ENCODE peak calls at places on chromosome 13, in six cellular contexts. X is fibroblast of the aortic adventitia, N is GM23338, Z is heart right ventricle, J is omental fat pad, V is endothelial cell. P is an unnamed sample.

GRCh38 chr13:23753523-23753922 is 135.7 kb downstream of the MIPEP start:
- DNase-seq in Z (no peak), V (no peak), X (peak; percentile 47), J (no peak), N (peak; percentile 31), P (no peak)

GRCh38 chr13:93948523-93948922 is 531.0 kb downstream of the DCT start:
- DNase-seq in J (no peak), N (no peak), X (no peak), Z (no peak), V (no peak), P (no peak)

GRCh38 chr13:66967825-66968597 is 262.1 kb downstream of the PCDH9 start:
- DNase-seq in N (no peak), J (no peak), Z (no peak), X (peak; percentile 2), V (no peak), P (no peak)

GRCh38 chr13:113774177-113775107 is 15.4 kb downstream of the TMEM255B start:
- DNase-seq in N (no peak), X (peak; percentile 48), Z (no peak), J (peak; percentile 17), V (no peak), P (no peak)

GRCh38 chr13:30744056-30744684 is 8.8 kb downstream of the ALOX5AP start:
- DNase-seq in X (no peak), N (no peak), J (no peak), V (no peak), Z (no peak), P (no peak)

GRCh38 chr13:62910541-62910940 is 1494.9 kb upstream of the PCDH20 start:
- DNase-seq in J (no peak), X (no peak), N (no peak), V (no peak), Z (no peak), P (no peak)

GRCh38 chr13:111043575-111043982 is 71.5 kb upstream of the ARHGEF7 start:
- DNase-seq in Z (peak; percentile 73), V (no peak), X (no peak), J (no peak), N (no peak), P (no peak)

GRCh38 chr13:60312851-60313505 is 84.0 kb upstream of the TDRD3 start:
- DNase-seq in J (no peak), X (no peak), Z (no peak), V (no peak), N (no peak), P (no peak)

GRCh38 chr13:42549555-42549941 is 24.4 kb upstream of the TNFSF11 start:
- DNase-seq in N (no peak), V (no peak), Z (no peak), X (no peak), J (no peak), P (no peak)

GRCh38 chr13:30463820-30464495 is 1.8 kb downstream of the HMGB1 start:
- DNase-seq in X (peak; percentile 56), J (no peak), N (no peak), Z (peak; percentile 58), V (peak; percentile 52), P (no peak)

GRCh38 chr13:20873348-20873747 is 29.2 kb downstream of the XPO4 start:
- DNase-seq in X (peak; percentile 63), Z (no peak), J (no peak), N (no peak), V (no peak), P (no peak)

GRCh38 chr13:111329641-111330040 is 9.2 kb downstream of the TEX29 start:
- DNase-seq in V (no peak), Z (no peak), X (no peak), N (no peak), J (no peak), P (no peak)

GRCh38 chr13:102597029-102598015 is 536 bp downstream of the TPP2 start:
- DNase-seq in N (peak; percentile 31), J (no peak), Z (peak; percentile 14), X (peak; percentile 29), V (peak; percentile 39), P (no peak)

GRCh38 chr13:97254809-97255208 is 32.7 kb downstream of the MBNL2 start:
- DNase-seq in N (no peak), Z (no peak), J (no peak), X (peak; percentile 62), V (no peak), P (no peak)

GRCh38 chr13:76783798-76784197 is 102.4 kb downstream of the KCTD12 start:
- DNase-seq in Z (no peak), J (no peak), V (no peak), X (no peak), N (peak; percentile 63), P (no peak)

DNA sequence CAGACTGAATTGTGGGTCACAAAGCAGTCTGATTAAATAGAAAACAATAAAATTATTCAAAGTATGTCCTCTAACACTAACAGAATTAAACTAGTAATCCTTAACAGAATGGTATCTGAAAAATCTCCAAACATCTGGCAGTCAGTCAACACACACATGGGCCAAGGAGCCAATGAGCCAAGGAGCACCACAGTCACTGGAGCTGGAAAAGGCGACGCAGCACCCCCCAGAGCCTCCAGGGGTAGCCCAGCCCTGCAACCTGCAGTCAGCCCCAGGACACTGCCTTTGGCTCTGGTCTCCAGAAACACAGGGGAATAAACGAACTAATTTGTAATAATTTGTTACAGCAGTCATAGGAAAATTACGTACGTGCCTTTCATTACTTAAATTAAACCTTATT is 12.3 kb downstream of the TUBGCP3 start:
- DNase-seq in N (peak; percentile 70), V (no peak), J (no peak), Z (no peak), X (peak; percentile 64), P (no peak)
- TF ChIP-seq CTCF in N (peak; percentile 27), V (no peak), J (no peak), Z (no peak), X (peak; percentile 30), P (no peak)

DNA sequence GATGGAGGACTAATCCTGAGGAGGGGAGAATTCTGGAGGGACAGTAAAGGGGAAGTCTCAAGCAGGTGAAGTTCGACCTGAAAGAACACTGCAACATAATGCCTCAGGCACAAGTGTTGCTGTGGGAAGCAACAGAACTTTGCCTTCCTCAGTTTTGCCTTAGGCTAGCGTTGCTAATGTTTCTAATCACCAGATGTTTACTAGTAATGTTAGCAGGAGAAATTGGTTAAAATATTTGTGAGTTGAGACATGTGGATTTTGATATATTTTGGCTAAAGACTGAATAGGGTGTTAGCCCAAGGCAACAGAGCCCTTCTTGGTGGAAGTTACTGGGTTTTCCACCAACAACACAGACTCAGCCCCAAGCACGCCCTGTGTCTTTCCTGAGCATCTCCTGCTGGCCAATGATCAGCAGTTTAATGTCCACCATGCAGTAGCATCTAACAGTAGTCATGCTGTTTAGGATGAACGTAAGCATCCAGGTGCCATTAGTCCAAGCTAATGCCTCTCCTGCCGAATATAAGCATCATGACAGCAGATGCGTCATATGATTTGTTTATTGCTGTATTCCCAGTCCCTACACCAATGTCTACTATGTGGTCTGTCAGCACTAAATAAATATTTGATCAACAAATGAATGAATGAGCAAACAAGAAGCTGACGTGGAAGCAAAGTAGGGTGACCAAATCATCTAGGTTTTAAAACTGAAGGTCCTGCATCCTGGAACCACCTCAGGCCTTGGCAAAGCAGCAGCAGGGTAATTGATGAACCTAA is 511.9 kb upstream of the HTR2A start:
- DNase-seq in V (no peak), Z (no peak), J (no peak), X (no peak), N (no peak), P (no peak)
- TF ChIP-seq CTCF in V (no peak), Z (no peak), J (no peak), X (no peak), N (no peak), P (no peak)

DNA sequence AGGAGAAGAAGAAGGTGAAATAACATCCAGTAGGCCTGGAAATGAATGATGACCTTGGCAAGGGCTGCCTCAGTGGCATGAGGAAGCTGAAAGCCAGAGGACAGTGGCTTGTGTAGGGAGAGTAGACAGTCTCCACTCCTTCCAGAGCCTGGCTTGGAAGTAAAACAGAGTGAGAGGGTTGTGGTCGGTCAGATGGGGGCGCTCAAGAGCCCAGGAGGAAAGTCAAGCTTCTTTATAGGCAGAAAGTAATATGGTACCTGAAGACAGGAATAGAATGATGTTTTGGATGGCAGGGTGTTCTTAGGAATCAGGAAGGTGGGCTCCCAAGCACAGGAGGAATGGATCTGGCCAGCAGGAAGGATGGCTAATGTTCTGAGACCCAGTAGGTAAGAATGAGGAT is 75.1 kb upstream of the TSC22D1 start:
- DNase-seq in J (no peak), X (no peak), V (no peak), N (peak; percentile 57), Z (no peak), P (no peak)
- TF ChIP-seq CTCF in J (no peak), X (no peak), V (peak; percentile 19), N (peak; percentile 64), Z (no peak), P (no peak)

GRCh38 chr13:92143766-92144165 is 745.3 kb downstream of the GPC5 start:
- DNase-seq in J (no peak), V (no peak), N (no peak), Z (no peak), X (no peak), P (no peak)
- TF ChIP-seq CTCF in J (no peak), V (no peak), N (peak; percentile 13), Z (no peak), X (no peak), P (peak; percentile 24)